ENCODE peak calls at places on chromosome 13, in seven cellular contexts. One of them, this sample, is unnamed.

GRCh38 chr13:61142506-61142905 is 273.1 kb downstream of the PCDH20 start:
- DNase-seq in HEK293T: no peak
- DNase-seq in NCI-H510A: no peak
- DNase-seq in GOT3: no peak
- DNase-seq in small intestine: no peak
- DNase-seq in frontal cortex: no peak
- DNase-seq in left ventricle myocardium inferior: no peak
- DNase-seq in this sample: no peak

GRCh38 chr13:23289917-23290357 is 109.2 kb downstream of the SGCG start:
- DNase-seq in HEK293T: no peak
- DNase-seq in NCI-H510A: no peak
- DNase-seq in GOT3: no peak
- DNase-seq in small intestine: no peak
- DNase-seq in frontal cortex: no peak
- DNase-seq in left ventricle myocardium inferior: no peak
- DNase-seq in this sample: no peak

GRCh38 chr13:109707044-109707794 is 79.2 kb downstream of the IRS2 start:
- DNase-seq in HEK293T: no peak
- DNase-seq in NCI-H510A: peak; percentile 21
- DNase-seq in GOT3: no peak
- DNase-seq in small intestine: no peak
- DNase-seq in frontal cortex: no peak
- DNase-seq in left ventricle myocardium inferior: no peak
- DNase-seq in this sample: peak; percentile 6

GRCh38 chr13:32142956-32143375 is 111.4 kb downstream of the FRY start:
- DNase-seq in HEK293T: no peak
- DNase-seq in NCI-H510A: no peak
- DNase-seq in GOT3: no peak
- DNase-seq in small intestine: no peak
- DNase-seq in frontal cortex: no peak
- DNase-seq in left ventricle myocardium inferior: no peak
- DNase-seq in this sample: no peak

GRCh38 chr13:96984061-96984508 is 10.2 kb downstream of the OXGR1 start:
- DNase-seq in HEK293T: no peak
- DNase-seq in NCI-H510A: peak; percentile 90
- DNase-seq in GOT3: no peak
- DNase-seq in small intestine: peak; percentile 87
- DNase-seq in frontal cortex: no peak
- DNase-seq in left ventricle myocardium inferior: no peak
- DNase-seq in this sample: no peak

GRCh38 chr13:114007566-114007965 is 33.7 kb upstream of the C13orf46 start:
- DNase-seq in HEK293T: no peak
- DNase-seq in NCI-H510A: no peak
- DNase-seq in GOT3: no peak
- DNase-seq in small intestine: no peak
- DNase-seq in frontal cortex: no peak
- DNase-seq in left ventricle myocardium inferior: peak; percentile 4
- DNase-seq in this sample: no peak

GRCh38 chr13:112618501-112618900 is 30.5 kb upstream of the TUBGCP3 start:
- DNase-seq in HEK293T: no peak
- DNase-seq in NCI-H510A: no peak
- DNase-seq in GOT3: no peak
- DNase-seq in small intestine: no peak
- DNase-seq in frontal cortex: no peak
- DNase-seq in left ventricle myocardium inferior: no peak
- DNase-seq in this sample: no peak

GRCh38 chr13:20197361-20197834 is 4.7 kb upstream of the GJB2 start:
- DNase-seq in HEK293T: peak; percentile 40
- DNase-seq in NCI-H510A: no peak
- DNase-seq in GOT3: no peak
- DNase-seq in small intestine: peak; percentile 63
- DNase-seq in frontal cortex: peak; percentile 66
- DNase-seq in left ventricle myocardium inferior: no peak
- DNase-seq in this sample: peak; percentile 19

GRCh38 chr13:108176685-108177274 is 38.6 kb downstream of the LIG4 start:
- DNase-seq in HEK293T: peak; percentile 7
- DNase-seq in NCI-H510A: no peak
- DNase-seq in GOT3: no peak
- DNase-seq in small intestine: peak; percentile 23
- DNase-seq in frontal cortex: no peak
- DNase-seq in left ventricle myocardium inferior: no peak
- DNase-seq in this sample: peak; percentile 60

GRCh38 chr13:49410006-49410405 is 33.9 kb downstream of the CAB39L start:
- DNase-seq in HEK293T: no peak
- DNase-seq in NCI-H510A: no peak
- DNase-seq in GOT3: no peak
- DNase-seq in small intestine: no peak
- DNase-seq in frontal cortex: no peak
- DNase-seq in left ventricle myocardium inferior: no peak
- DNase-seq in this sample: no peak

GRCh38 chr13:80751854-80752253 is 410.9 kb upstream of the SPRY2 start:
- DNase-seq in HEK293T: no peak
- DNase-seq in NCI-H510A: no peak
- DNase-seq in GOT3: no peak
- DNase-seq in small intestine: no peak
- DNase-seq in frontal cortex: no peak
- DNase-seq in left ventricle myocardium inferior: no peak
- DNase-seq in this sample: no peak

GRCh38 chr13:66154981-66155380 is 1075.2 kb downstream of the PCDH9 start:
- DNase-seq in HEK293T: no peak
- DNase-seq in NCI-H510A: no peak
- DNase-seq in GOT3: no peak
- DNase-seq in small intestine: no peak
- DNase-seq in frontal cortex: no peak
- DNase-seq in left ventricle myocardium inferior: no peak
- DNase-seq in this sample: no peak

GRCh38 chr13:34076943-34077703 is 259.2 kb downstream of the RFC3 start:
- DNase-seq in HEK293T: peak; percentile 12
- DNase-seq in NCI-H510A: no peak
- DNase-seq in GOT3: no peak
- DNase-seq in small intestine: peak; percentile 3
- DNase-seq in frontal cortex: no peak
- DNase-seq in left ventricle myocardium inferior: no peak
- DNase-seq in this sample: no peak

GRCh38 chr13:67075239-67075638 is 154.9 kb downstream of the PCDH9 start:
- DNase-seq in HEK293T: no peak
- DNase-seq in NCI-H510A: no peak
- DNase-seq in GOT3: no peak
- DNase-seq in small intestine: no peak
- DNase-seq in frontal cortex: no peak
- DNase-seq in left ventricle myocardium inferior: no peak
- DNase-seq in this sample: no peak

GRCh38 chr13:95924389-95924994 is 128.7 kb downstream of the UGGT2 start:
- DNase-seq in HEK293T: peak; percentile 5
- DNase-seq in NCI-H510A: no peak
- DNase-seq in GOT3: no peak
- DNase-seq in small intestine: no peak
- DNase-seq in frontal cortex: no peak
- DNase-seq in left ventricle myocardium inferior: no peak
- DNase-seq in this sample: no peak

GRCh38 chr13:24097667-24098066 is 62.9 kb upstream of the SPATA13 start:
- DNase-seq in HEK293T: no peak
- DNase-seq in NCI-H510A: no peak
- DNase-seq in GOT3: no peak
- DNase-seq in small intestine: no peak
- DNase-seq in frontal cortex: no peak
- DNase-seq in left ventricle myocardium inferior: no peak
- DNase-seq in this sample: no peak

GRCh38 chr13:73057284-73058025 is 1.4 kb upstream of the KLF5 start:
- DNase-seq in HEK293T: no peak
- DNase-seq in NCI-H510A: no peak
- DNase-seq in GOT3: no peak
- DNase-seq in small intestine: peak; percentile 75
- DNase-seq in frontal cortex: no peak
- DNase-seq in left ventricle myocardium inferior: no peak
- DNase-seq in this sample: no peak

GRCh38 chr13:63381078-63381859 is 1965.6 kb upstream of the PCDH20 start:
- DNase-seq in HEK293T: no peak
- DNase-seq in NCI-H510A: no peak
- DNase-seq in GOT3: no peak
- DNase-seq in small intestine: no peak
- DNase-seq in frontal cortex: no peak
- DNase-seq in left ventricle myocardium inferior: no peak
- DNase-seq in this sample: no peak

GRCh38 chr13:25971499-25972145 is 80.2 kb downstream of the SHISA2 start:
- DNase-seq in HEK293T: no peak
- DNase-seq in NCI-H510A: peak; percentile 14
- DNase-seq in GOT3: no peak
- DNase-seq in small intestine: no peak
- DNase-seq in frontal cortex: no peak
- DNase-seq in left ventricle myocardium inferior: no peak
- DNase-seq in this sample: no peak

GRCh38 chr13:50643055-50643454 is 200.4 kb downstream of the DLEU7 start:
- DNase-seq in HEK293T: no peak
- DNase-seq in NCI-H510A: no peak
- DNase-seq in GOT3: no peak
- DNase-seq in small intestine: no peak
- DNase-seq in frontal cortex: no peak
- DNase-seq in left ventricle myocardium inferior: no peak
- DNase-seq in this sample: no peak

GRCh38 chr13:52695856-52696255 is 43.2 kb downstream of the SUGT1 start:
- DNase-seq in HEK293T: no peak
- DNase-seq in NCI-H510A: no peak
- DNase-seq in GOT3: no peak
- DNase-seq in small intestine: no peak
- DNase-seq in frontal cortex: no peak
- DNase-seq in left ventricle myocardium inferior: no peak
- DNase-seq in this sample: no peak

GRCh38 chr13:100650321-100650720 is 24.3 kb downstream of the TMTC4 start:
- DNase-seq in HEK293T: no peak
- DNase-seq in NCI-H510A: no peak
- DNase-seq in GOT3: no peak
- DNase-seq in small intestine: no peak
- DNase-seq in frontal cortex: no peak
- DNase-seq in left ventricle myocardium inferior: no peak
- DNase-seq in this sample: no peak

GRCh38 chr13:99922631-99923404 is 48.7 kb downstream of the ZIC5 start:
- DNase-seq in HEK293T: no peak
- DNase-seq in NCI-H510A: no peak
- DNase-seq in GOT3: no peak
- DNase-seq in small intestine: peak; percentile 77
- DNase-seq in frontal cortex: no peak
- DNase-seq in left ventricle myocardium inferior: no peak
- DNase-seq in this sample: no peak

GRCh38 chr13:60230593-60230992 is 66.9 kb upstream of the DIAPH3 start:
- DNase-seq in HEK293T: no peak
- DNase-seq in NCI-H510A: no peak
- DNase-seq in GOT3: no peak
- DNase-seq in small intestine: no peak
- DNase-seq in frontal cortex: no peak
- DNase-seq in left ventricle myocardium inferior: no peak
- DNase-seq in this sample: peak; percentile 63

GRCh38 chr13:112443191-112444000 is 67.2 kb downstream of the SPACA7 start:
- DNase-seq in HEK293T: peak; percentile 21
- DNase-seq in NCI-H510A: no peak
- DNase-seq in GOT3: no peak
- DNase-seq in small intestine: no peak
- DNase-seq in frontal cortex: no peak
- DNase-seq in left ventricle myocardium inferior: no peak
- DNase-seq in this sample: peak; percentile 28

GRCh38 chr13:103788061-103788652 is 721.9 kb upstream of the SLC10A2 start:
- DNase-seq in HEK293T: peak; percentile 4
- DNase-seq in NCI-H510A: no peak
- DNase-seq in GOT3: no peak
- DNase-seq in small intestine: no peak
- DNase-seq in frontal cortex: no peak
- DNase-seq in left ventricle myocardium inferior: peak; percentile 31
- DNase-seq in this sample: no peak

GRCh38 chr13:112791662-112792440 is 102.0 kb downstream of the ATP11A start:
- DNase-seq in HEK293T: no peak
- DNase-seq in NCI-H510A: peak; percentile 89
- DNase-seq in GOT3: no peak
- DNase-seq in small intestine: no peak
- DNase-seq in frontal cortex: no peak
- DNase-seq in left ventricle myocardium inferior: no peak
- DNase-seq in this sample: no peak

GRCh38 chr13:83881917-83882625 is at the start of gene SLITRK1:
- DNase-seq in HEK293T: peak; percentile 89
- DNase-seq in NCI-H510A: peak; percentile 39
- DNase-seq in GOT3: no peak
- DNase-seq in small intestine: no peak
- DNase-seq in frontal cortex: peak; percentile 22
- DNase-seq in left ventricle myocardium inferior: no peak
- DNase-seq in this sample: peak; percentile 2

GRCh38 chr13:111867657-111868056 is 199.3 kb upstream of the SOX1 start:
- DNase-seq in HEK293T: no peak
- DNase-seq in NCI-H510A: no peak
- DNase-seq in GOT3: no peak
- DNase-seq in small intestine: no peak
- DNase-seq in frontal cortex: no peak
- DNase-seq in left ventricle myocardium inferior: no peak
- DNase-seq in this sample: no peak

GRCh38 chr13:99063952-99064351 is 86.1 kb upstream of the DOCK9 start:
- DNase-seq in HEK293T: no peak
- DNase-seq in NCI-H510A: no peak
- DNase-seq in GOT3: no peak
- DNase-seq in small intestine: no peak
- DNase-seq in frontal cortex: no peak
- DNase-seq in left ventricle myocardium inferior: no peak
- DNase-seq in this sample: no peak